ENCODE peak calls at places on chromosomes 12 and 14, in ten cellular contexts. N, X, J, C, Y, D, U, K, T and V are unnamed samples. For H3K4me1, the result is how much of the 10 kb centered on the place peaks cover.

GRCh38 chr14:68785817-68786490 is 6.9 kb downstream of the ZFP36L1 start:
- DNase-seq in D (no peak), N (no peak), J (no peak), X (no peak), U (no peak), C (peak), T (no peak), Y (peak), K (peak), V (no peak)

GRCh38 chr12:45726594-45727300 is 2.8 kb upstream of the ARID2 start:
- DNase-seq in T (peak), J (peak), U (no peak), N (peak), X (peak), Y (no peak), C (peak), D (peak), K (peak), V (peak)

GRCh38 chr14:101500061-101500460 is 61.2 kb upstream of the DIO3 start:
- DNase-seq in K (no peak), C (no peak), J (no peak), X (peak), U (no peak), N (no peak), T (no peak), D (no peak), Y (no peak), V (no peak)

GRCh38 chr12:11486623-11487444 is 91.5 kb upstream of the PRB2 start:
- DNase-seq in N (peak), J (peak), C (peak), D (peak), X (peak), U (peak), K (peak), Y (peak), T (peak), V (peak)

GRCh38 chr12:75020068-75020557 is 189.5 kb downstream of the KCNC2 start:
- DNase-seq in J (no peak), D (no peak), K (no peak), Y (no peak), C (no peak), T (no peak), U (no peak), X (no peak), N (no peak), V (no peak)

GRCh38 chr14:92287987-92288386 is 35.0 kb upstream of the SLC24A4 start:
- DNase-seq in C (no peak), N (no peak), U (no peak), K (no peak), J (no peak), D (no peak), X (no peak), Y (no peak), T (no peak), V (no peak)

GRCh38 chr12:8773456-8773855 is 49.0 kb upstream of the A2ML1 start:
- DNase-seq in X (no peak), K (no peak), D (no peak), T (no peak), U (no peak), N (no peak), C (peak), Y (no peak), J (peak), V (no peak)

GRCh38 chr14:30193791-30194407 is 266.3 kb upstream of the PRKD1 start:
- DNase-seq in U (peak), X (no peak), T (no peak), K (peak), J (no peak), Y (no peak), N (no peak), C (no peak), D (no peak), V (no peak)

GRCh38 chr14:101602466-101602840 is 41.2 kb downstream of the DIO3 start:
- DNase-seq in D (no peak), X (no peak), U (no peak), N (no peak), Y (no peak), T (no peak), C (no peak), J (no peak), K (no peak), V (no peak)

GRCh38 chr12:80187660-80188090 is 88.3 kb downstream of the OTOGL start:
- DNase-seq in C (peak), N (no peak), X (no peak), J (peak), T (peak), K (peak), D (no peak), U (peak), Y (no peak), V (no peak)

GRCh38 chr12:95202691-95203476 is 14.4 kb downstream of the FGD6 start:
- DNase-seq in D (no peak), Y (no peak), K (no peak), U (peak), J (no peak), C (no peak), T (peak), X (no peak), N (no peak), V (no peak)

GRCh38 chr12:49806321-49806813 is 21.8 kb downstream of the NCKAP5L start:
- DNase-seq in D (no peak), Y (no peak), U (no peak), C (no peak), T (no peak), K (no peak), X (peak), J (no peak), N (no peak), V (no peak)

GRCh38 chr14:22847661-22848341 is 11.4 kb downstream of the MMP14 start:
- DNase-seq in N (no peak), Y (no peak), X (no peak), C (peak), J (no peak), U (no peak), T (no peak), K (peak), D (peak), V (no peak)

GRCh38 chr12:92961949-92962348 is 32.9 kb upstream of the EEA1 start:
- DNase-seq in K (no peak), N (no peak), C (no peak), Y (no peak), J (no peak), U (peak), T (no peak), D (no peak), X (no peak), V (no peak)

GRCh38 chr14:46048127-46048526 is 603.5 kb downstream of the RPL10L start:
- DNase-seq in X (no peak), J (no peak), C (no peak), D (peak), U (peak), N (no peak), T (no peak), Y (no peak), K (no peak), V (no peak)

GRCh38 chr12:39605501-39605900 is 14.1 kb downstream of the ABCD2 start:
- DNase-seq in Y (peak), C (no peak), U (no peak), T (no peak), K (no peak), X (no peak), J (no peak), D (no peak), N (no peak), V (no peak)

GRCh38 chr14:101223147-101223546 is 319.6 kb upstream of the RTL1 start:
- DNase-seq in Y (no peak), J (no peak), K (no peak), X (no peak), N (no peak), D (peak), U (no peak), C (no peak), T (no peak), V (no peak)

GRCh38 chr14:97380539-97380941 is 583.4 kb downstream of the VRK1 start:
- DNase-seq in J (no peak), U (no peak), T (no peak), Y (no peak), D (no peak), C (no peak), X (no peak), N (no peak), K (no peak), V (no peak)

GRCh38 chr12:97910559-97910958 is 448.0 kb downstream of the RMST start:
- DNase-seq in U (no peak), T (no peak), C (no peak), D (no peak), Y (no peak), K (no peak), J (no peak), N (no peak), X (no peak), V (no peak)

GRCh38 chr14:23608454-23608853 is 27.7 kb upstream of the DHRS2 start:
- DNase-seq in K (no peak), J (peak), C (peak), Y (no peak), X (no peak), D (no peak), T (no peak), U (no peak), N (no peak), V (no peak)

GRCh38 chr14:99968156-99968920 is 96.9 kb upstream of the EVL start:
- DNase-seq in U (peak), J (no peak), X (no peak), D (no peak), K (peak), C (no peak), Y (no peak), T (no peak), N (no peak), V (no peak)

GRCh38 chr14:104881369-104881979 is 16.4 kb downstream of the CEP170B start:
- DNase-seq in D (no peak), T (no peak), X (no peak), N (no peak), C (peak), J (peak), K (no peak), U (no peak), Y (no peak), V (peak)

GRCh38 chr12:54050479-54050805 is 3.2 kb upstream of the HOXC4 start:
- DNase-seq in X (no peak), Y (no peak), C (no peak), T (no peak), J (no peak), D (peak), N (no peak), K (no peak), U (no peak), V (no peak)

GRCh38 chr12:12265571-12266388 is 1.1 kb downstream of the LRP6 start:
- DNase-seq in C (no peak), K (peak), D (no peak), Y (peak), J (no peak), T (peak), X (no peak), N (no peak), U (peak), V (no peak)

GRCh38 chr14:55097894-55098560 is 31.0 kb upstream of the LGALS3 start:
- DNase-seq in C (no peak), N (peak), D (no peak), U (no peak), K (no peak), X (no peak), Y (peak), J (no peak), T (peak), V (no peak)

GRCh38 chr12:54136844-54137580 is 51.8 kb downstream of the SMUG1 start:
- DNase-seq in Y (no peak), C (no peak), U (peak), N (no peak), D (no peak), J (no peak), K (no peak), T (no peak), X (no peak), V (no peak)

GRCh38 chr14:95396221-95396620 is 76.5 kb upstream of the CLMN start:
- DNase-seq in N (no peak), U (no peak), D (no peak), Y (no peak), C (no peak), X (no peak), K (no peak), T (no peak), J (no peak), V (no peak)

DNA sequence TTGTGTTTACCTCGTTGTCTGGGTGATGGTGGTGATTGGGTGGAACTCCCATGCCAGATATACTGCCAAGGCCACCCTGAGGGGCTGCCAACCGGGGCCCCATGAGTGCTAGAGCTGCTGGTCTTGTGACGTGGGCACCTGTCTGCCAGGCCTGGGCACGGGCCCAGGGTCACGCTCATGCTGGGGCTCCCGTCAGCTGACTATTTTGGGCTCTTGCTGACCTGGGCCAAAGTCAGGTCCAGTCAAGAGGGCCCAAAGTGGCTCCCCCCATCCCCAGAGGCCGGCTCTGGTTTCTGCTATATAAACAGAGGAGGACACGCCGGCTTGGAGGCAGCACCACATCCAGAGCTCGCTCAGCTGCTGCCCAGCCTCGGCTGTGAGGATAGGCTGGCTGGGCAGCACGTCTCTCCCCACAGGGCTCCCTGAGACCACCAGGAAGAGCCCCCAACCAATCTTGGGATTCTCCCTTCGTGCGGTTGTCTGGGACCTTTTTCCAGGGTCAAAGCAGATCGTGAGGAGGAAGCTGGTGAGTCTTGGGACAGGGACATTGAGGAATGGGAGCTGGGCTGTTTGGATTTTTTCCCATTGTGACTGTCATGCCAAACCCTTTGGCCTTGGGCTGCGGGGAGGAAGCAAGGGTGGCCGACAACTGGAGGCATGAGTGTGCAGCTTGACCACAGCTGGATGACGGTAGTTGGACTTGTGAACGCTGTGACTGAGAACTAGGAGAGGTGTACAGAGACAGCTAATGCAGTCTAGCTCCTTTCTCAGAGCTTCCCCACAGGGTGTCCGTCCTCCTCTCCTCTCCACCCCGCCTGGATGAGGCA is 7.6 kb upstream of the NR4A1 start:
- DNase-seq in U (no peak), K (no peak), Y (peak), D (no peak), J (peak), X (no peak), T (no peak), C (peak), N (no peak), V (peak)
- H3K4me1 ChIP-seq in U (under half), K (under half), Y (under half), D (under half), J (half or more), X (under half), T (under half), C (half or more), N (under half), V (half or more)

GRCh38 chr12:109154485-109155438 is 38.4 kb downstream of the ACACB start:
- DNase-seq in K (peak), U (peak), N (peak), Y (peak), D (peak), X (peak), C (peak), J (peak), T (peak), V (peak)
- H3K4me3 ChIP-seq in K (peak), U (peak), N (peak), Y (peak), D (peak), X (peak), C (peak), J (peak), T (peak), V (peak)

GRCh38 chr12:113658030-113658655 is 186.5 kb upstream of the LHX5 start:
- DNase-seq in C (no peak), Y (no peak), T (no peak), J (no peak), D (no peak), K (no peak), N (no peak), U (no peak), X (no peak), V (no peak)

GRCh38 chr12:113660941-113661340 is 189.3 kb upstream of the LHX5 start:
- DNase-seq in C (no peak), X (no peak), K (no peak), N (no peak), T (no peak), J (no peak), D (no peak), U (no peak), Y (no peak), V (no peak)

GRCh38 chr12:113659416-113659815 is 187.7 kb upstream of the LHX5 start:
- DNase-seq in T (no peak), X (no peak), C (no peak), D (no peak), Y (no peak), J (no peak), K (no peak), U (no peak), N (no peak), V (no peak)

GRCh38 chr12:113655919-113656318 is 184.2 kb upstream of the LHX5 start:
- DNase-seq in K (no peak), U (no peak), N (no peak), X (no peak), D (no peak), J (no peak), T (no peak), C (no peak), Y (no peak), V (no peak)

GRCh38 chr12:113659015-113659414 is 187.3 kb upstream of the LHX5 start:
- DNase-seq in T (no peak), D (no peak), U (no peak), X (no peak), J (no peak), N (no peak), C (no peak), Y (no peak), K (no peak), V (no peak)
- H3K4me1 ChIP-seq in T (under half), D (under half), U (under half), X (under half), J (under half), N (under half), C (under half), Y (under half), K (under half), V (under half)

GRCh38 chr14:25048170-25049126 is 1.5 kb downstream of the STXBP6 start:
- DNase-seq in D (no peak), K (peak), N (peak), X (no peak), C (peak), T (no peak), Y (peak), J (peak), U (no peak), V (peak)
- H3K4me3 ChIP-seq in D (peak), K (peak), N (peak), X (peak), C (peak), T (no peak), Y (peak), J (peak), U (no peak), V (peak)

GRCh38 chr12:101856030-101856429 is 21.4 kb upstream of the DRAM1 start:
- DNase-seq in J (no peak), T (no peak), D (no peak), Y (no peak), X (no peak), U (no peak), N (no peak), K (no peak), C (no peak), V (no peak)

GRCh38 chr12:101857043-101857558 is 20.3 kb upstream of the DRAM1 start:
- DNase-seq in Y (peak), N (peak), T (no peak), C (no peak), X (no peak), D (no peak), K (peak), J (no peak), U (no peak), V (no peak)

GRCh38 chr12:101855364-101855884 is 22.0 kb upstream of the DRAM1 start:
- DNase-seq in D (no peak), X (no peak), N (no peak), T (no peak), Y (no peak), J (no peak), K (peak), U (no peak), C (no peak), V (no peak)

GRCh38 chr12:101852998-101853397 is 22.2 kb upstream of the GNPTAB start:
- DNase-seq in J (no peak), D (no peak), Y (no peak), T (no peak), C (no peak), X (no peak), K (no peak), U (no peak), N (no peak), V (no peak)

GRCh38 chr12:101854747-101855146 is 22.6 kb upstream of the DRAM1 start:
- DNase-seq in K (no peak), Y (no peak), N (no peak), J (no peak), C (no peak), D (no peak), U (no peak), X (no peak), T (no peak), V (no peak)
- H3K4me1 ChIP-seq in K (under half), Y (under half), N (under half), J (under half), C (half or more), D (under half), U (under half), X (under half), T (under half), V (under half)

GRCh38 chr14:81401420-81402122 is 1.4 kb upstream of the STON2 start:
- DNase-seq in Y (peak), D (no peak), N (peak), J (no peak), C (no peak), X (no peak), T (peak), K (peak), U (no peak), V (no peak)

GRCh38 chr14:81398196-81398891 is 1.8 kb downstream of the STON2 start:
- DNase-seq in K (no peak), N (no peak), C (no peak), D (no peak), Y (no peak), U (no peak), T (no peak), X (no peak), J (no peak), V (no peak)

GRCh38 chr14:81400202-81400678 is at the start of gene STON2:
- DNase-seq in J (no peak), K (peak), Y (peak), U (no peak), T (peak), C (peak), X (no peak), N (peak), D (no peak), V (peak)

GRCh38 chr14:81402123-81402495 is 2.0 kb upstream of the STON2 start:
- DNase-seq in Y (peak), X (no peak), D (no peak), C (no peak), K (peak), J (no peak), N (no peak), U (no peak), T (no peak), V (no peak)

GRCh38 chr14:81400852-81401251 is 728 bp upstream of the STON2 start:
- DNase-seq in Y (peak), C (peak), X (peak), T (no peak), J (no peak), U (no peak), N (peak), K (peak), D (peak), V (peak)
- H3K4me3 ChIP-seq in Y (peak), C (no peak), X (peak), T (no peak), J (no peak), U (no peak), N (no peak), K (peak), D (no peak), V (no peak)

GRCh38 chr12:68636268-68636667 is 25.6 kb downstream of the RAP1B start:
- DNase-seq in C (no peak), X (no peak), N (no peak), K (peak), T (no peak), U (peak), Y (peak), D (no peak), J (no peak), V (no peak)

GRCh38 chr12:68641138-68641537 is 30.4 kb downstream of the RAP1B start:
- DNase-seq in N (no peak), D (no peak), J (no peak), X (no peak), Y (no peak), T (peak), C (no peak), U (peak), K (no peak), V (no peak)

GRCh38 chr12:68638721-68639395 is 28.2 kb downstream of the RAP1B start:
- DNase-seq in Y (no peak), K (no peak), N (no peak), X (no peak), D (no peak), T (no peak), U (no peak), J (no peak), C (no peak), V (no peak)

GRCh38 chr12:68639396-68639767 is 28.7 kb downstream of the RAP1B start:
- DNase-seq in D (no peak), N (no peak), X (no peak), T (no peak), C (no peak), U (no peak), J (no peak), Y (no peak), K (no peak), V (no peak)

DNA sequence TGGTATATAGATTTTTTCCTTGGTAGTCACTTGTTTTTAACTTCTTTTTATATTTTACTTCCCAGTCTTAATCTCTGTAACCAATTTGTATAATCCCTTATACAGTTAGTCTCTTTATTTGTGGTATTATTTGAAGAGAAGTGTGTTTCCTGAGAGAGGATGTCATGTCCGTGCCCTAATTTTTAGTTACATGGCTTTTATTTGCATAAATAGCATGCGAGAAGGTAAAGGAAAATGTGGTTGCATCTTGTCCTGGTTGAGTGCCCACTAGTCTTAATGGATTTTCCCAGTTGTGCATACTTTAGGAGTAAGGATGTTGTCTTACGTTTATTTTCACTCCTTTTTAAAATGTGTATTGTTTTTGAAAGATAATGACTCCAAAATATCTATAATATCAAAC is 27.5 kb downstream of the RAP1B start:
- DNase-seq in D (no peak), Y (no peak), T (no peak), N (no peak), J (no peak), C (no peak), U (no peak), X (no peak), K (no peak), V (no peak)
- H3K4me1 ChIP-seq in D (under half), Y (under half), T (under half), N (under half), J (half or more), C (half or more), U (under half), X (under half), K (under half), V (under half)